ENCODE peak calls at places on chromosomes 4 and X, in eight cellular contexts. One of them, this sample, is unnamed.

GRCh38 chr4:141465151-141465550 is 171.2 kb upstream of the IL15 start:
- DNase-seq in left cardiac atrium: no peak
- DNase-seq in AG10803: peak
- DNase-seq in uterus: no peak
- DNase-seq in activated naive CD4-positive, alpha-beta T cell treated with Interleukin-2 at 50 U/mL for 16 hours: no peak
- DNase-seq in activated T-cell treated with anti-CD3 and anti-CD28 coated beads, Interleukin-2, amount 50 U/mL, for 1 hour: no peak
- DNase-seq in OCI-LY7: no peak
- DNase-seq in IMR-90: no peak
- DNase-seq in this sample: no peak

GRCh38 chrX:136652822-136653723 is 5.1 kb downstream of the CD40LG start:
- DNase-seq in left cardiac atrium: no peak
- DNase-seq in AG10803: no peak
- DNase-seq in uterus: no peak
- DNase-seq in activated naive CD4-positive, alpha-beta T cell treated with Interleukin-2 at 50 U/mL for 16 hours: peak
- DNase-seq in activated T-cell treated with anti-CD3 and anti-CD28 coated beads, Interleukin-2, amount 50 U/mL, for 1 hour: no peak
- DNase-seq in OCI-LY7: no peak
- DNase-seq in IMR-90: no peak
- DNase-seq in this sample: no peak

GRCh38 chr4:143302526-143302925 is 34.1 kb upstream of the GAB1 start:
- DNase-seq in left cardiac atrium: no peak
- DNase-seq in AG10803: peak
- DNase-seq in uterus: no peak
- DNase-seq in activated naive CD4-positive, alpha-beta T cell treated with Interleukin-2 at 50 U/mL for 16 hours: no peak
- DNase-seq in activated T-cell treated with anti-CD3 and anti-CD28 coated beads, Interleukin-2, amount 50 U/mL, for 1 hour: no peak
- DNase-seq in OCI-LY7: no peak
- DNase-seq in IMR-90: peak
- DNase-seq in this sample: no peak

GRCh38 chr4:118396881-118397666 is 44.3 kb upstream of the PRSS12 start:
- DNase-seq in left cardiac atrium: no peak
- DNase-seq in AG10803: no peak
- DNase-seq in uterus: no peak
- DNase-seq in activated naive CD4-positive, alpha-beta T cell treated with Interleukin-2 at 50 U/mL for 16 hours: no peak
- DNase-seq in activated T-cell treated with anti-CD3 and anti-CD28 coated beads, Interleukin-2, amount 50 U/mL, for 1 hour: no peak
- DNase-seq in OCI-LY7: no peak
- DNase-seq in IMR-90: peak
- DNase-seq in this sample: no peak

GRCh38 chr4:69360271-69360670 is 80.0 kb downstream of the UGT2B28 start:
- DNase-seq in left cardiac atrium: no peak
- DNase-seq in AG10803: no peak
- DNase-seq in uterus: no peak
- DNase-seq in activated naive CD4-positive, alpha-beta T cell treated with Interleukin-2 at 50 U/mL for 16 hours: no peak
- DNase-seq in activated T-cell treated with anti-CD3 and anti-CD28 coated beads, Interleukin-2, amount 50 U/mL, for 1 hour: no peak
- DNase-seq in OCI-LY7: no peak
- DNase-seq in IMR-90: no peak
- DNase-seq in this sample: no peak

GRCh38 chr4:92104506-92104905 is 199.3 kb upstream of the GRID2 start:
- DNase-seq in left cardiac atrium: no peak
- DNase-seq in AG10803: no peak
- DNase-seq in uterus: no peak
- DNase-seq in activated naive CD4-positive, alpha-beta T cell treated with Interleukin-2 at 50 U/mL for 16 hours: no peak
- DNase-seq in activated T-cell treated with anti-CD3 and anti-CD28 coated beads, Interleukin-2, amount 50 U/mL, for 1 hour: no peak
- DNase-seq in OCI-LY7: no peak
- DNase-seq in IMR-90: no peak
- DNase-seq in this sample: peak

GRCh38 chr4:26020896-26021295 is 106.9 kb downstream of the SMIM20 start:
- DNase-seq in left cardiac atrium: no peak
- DNase-seq in AG10803: peak
- DNase-seq in uterus: no peak
- DNase-seq in activated naive CD4-positive, alpha-beta T cell treated with Interleukin-2 at 50 U/mL for 16 hours: no peak
- DNase-seq in activated T-cell treated with anti-CD3 and anti-CD28 coated beads, Interleukin-2, amount 50 U/mL, for 1 hour: no peak
- DNase-seq in OCI-LY7: no peak
- DNase-seq in IMR-90: peak
- DNase-seq in this sample: no peak

GRCh38 chr4:140003851-140004579 is 150.0 kb downstream of the MAML3 start:
- DNase-seq in left cardiac atrium: no peak
- DNase-seq in AG10803: no peak
- DNase-seq in uterus: no peak
- DNase-seq in activated naive CD4-positive, alpha-beta T cell treated with Interleukin-2 at 50 U/mL for 16 hours: no peak
- DNase-seq in activated T-cell treated with anti-CD3 and anti-CD28 coated beads, Interleukin-2, amount 50 U/mL, for 1 hour: no peak
- DNase-seq in OCI-LY7: no peak
- DNase-seq in IMR-90: peak
- DNase-seq in this sample: no peak

GRCh38 chr4:8129136-8129535 is 29.5 kb downstream of the ABLIM2 start:
- DNase-seq in left cardiac atrium: no peak
- DNase-seq in AG10803: no peak
- DNase-seq in uterus: no peak
- DNase-seq in activated naive CD4-positive, alpha-beta T cell treated with Interleukin-2 at 50 U/mL for 16 hours: no peak
- DNase-seq in activated T-cell treated with anti-CD3 and anti-CD28 coated beads, Interleukin-2, amount 50 U/mL, for 1 hour: no peak
- DNase-seq in OCI-LY7: no peak
- DNase-seq in IMR-90: no peak
- DNase-seq in this sample: no peak

GRCh38 chr4:184815046-184815877 is 10.5 kb downstream of the ACSL1 start:
- DNase-seq in left cardiac atrium: peak
- DNase-seq in AG10803: peak
- DNase-seq in uterus: peak
- DNase-seq in activated naive CD4-positive, alpha-beta T cell treated with Interleukin-2 at 50 U/mL for 16 hours: no peak
- DNase-seq in activated T-cell treated with anti-CD3 and anti-CD28 coated beads, Interleukin-2, amount 50 U/mL, for 1 hour: no peak
- DNase-seq in OCI-LY7: peak
- DNase-seq in IMR-90: peak
- DNase-seq in this sample: no peak

GRCh38 chr4:51845736-51846135 is 2.8 kb downstream of the DCUN1D4 start:
- DNase-seq in left cardiac atrium: no peak
- DNase-seq in AG10803: peak
- DNase-seq in uterus: no peak
- DNase-seq in activated naive CD4-positive, alpha-beta T cell treated with Interleukin-2 at 50 U/mL for 16 hours: no peak
- DNase-seq in activated T-cell treated with anti-CD3 and anti-CD28 coated beads, Interleukin-2, amount 50 U/mL, for 1 hour: no peak
- DNase-seq in OCI-LY7: no peak
- DNase-seq in IMR-90: no peak
- DNase-seq in this sample: no peak

GRCh38 chrX:109889289-109890006 is 113.5 kb upstream of the TMEM164 start:
- DNase-seq in left cardiac atrium: no peak
- DNase-seq in AG10803: peak
- DNase-seq in uterus: no peak
- DNase-seq in activated naive CD4-positive, alpha-beta T cell treated with Interleukin-2 at 50 U/mL for 16 hours: no peak
- DNase-seq in activated T-cell treated with anti-CD3 and anti-CD28 coated beads, Interleukin-2, amount 50 U/mL, for 1 hour: no peak
- DNase-seq in OCI-LY7: peak
- DNase-seq in IMR-90: peak
- DNase-seq in this sample: peak